ENCODE peak calls at places on chromosomes 1 and 21, in ten cellular contexts. One of them, this sample, is unnamed.

GRCh38 chr1:157176591-157177121 is 38.5 kb upstream of the ETV3 start:
- DNase-seq in uterus: no peak
- DNase-seq in IMR-90: no peak
- DNase-seq in tibial nerve: no peak
- DNase-seq in fibroblast of lung: no peak
- DNase-seq in cardiac muscle cell: no peak
- DNase-seq in esophagus squamous epithelium: no peak
- DNase-seq in nephron progenitor cell: no peak
- DNase-seq in mammary epithelial cell: no peak
- DNase-seq in fibroblast of mammary gland: no peak
- DNase-seq in this sample: peak; percentile 25

GRCh38 chr1:156356875-156357534 is 12.0 kb upstream of the RHBG start:
- DNase-seq in uterus: no peak
- DNase-seq in IMR-90: no peak
- DNase-seq in tibial nerve: no peak
- DNase-seq in fibroblast of lung: no peak
- DNase-seq in cardiac muscle cell: no peak
- DNase-seq in esophagus squamous epithelium: no peak
- DNase-seq in nephron progenitor cell: peak; percentile 77
- DNase-seq in mammary epithelial cell: peak; percentile 61
- DNase-seq in fibroblast of mammary gland: no peak
- DNase-seq in this sample: peak; percentile 73

GRCh38 chr1:36653850-36654249 is 171.1 kb upstream of the CSF3R start:
- DNase-seq in uterus: no peak
- DNase-seq in IMR-90: peak; percentile 3
- DNase-seq in tibial nerve: peak; percentile 25
- DNase-seq in fibroblast of lung: peak; percentile 8
- DNase-seq in cardiac muscle cell: peak; percentile 82
- DNase-seq in esophagus squamous epithelium: no peak
- DNase-seq in nephron progenitor cell: no peak
- DNase-seq in mammary epithelial cell: peak; percentile 46
- DNase-seq in fibroblast of mammary gland: peak; percentile 7
- DNase-seq in this sample: no peak

GRCh38 chr21:14453964-14454641 is 71.2 kb upstream of the HSPA13 start:
- DNase-seq in uterus: no peak
- DNase-seq in IMR-90: no peak
- DNase-seq in tibial nerve: no peak
- DNase-seq in fibroblast of lung: no peak
- DNase-seq in cardiac muscle cell: no peak
- DNase-seq in esophagus squamous epithelium: no peak
- DNase-seq in nephron progenitor cell: no peak
- DNase-seq in mammary epithelial cell: no peak
- DNase-seq in fibroblast of mammary gland: no peak
- DNase-seq in this sample: no peak

GRCh38 chr1:184315254-184315653 is 71.6 kb upstream of the C1orf21 start:
- DNase-seq in uterus: no peak
- DNase-seq in IMR-90: peak; percentile 29
- DNase-seq in tibial nerve: no peak
- DNase-seq in fibroblast of lung: peak; percentile 14
- DNase-seq in cardiac muscle cell: peak; percentile 61
- DNase-seq in esophagus squamous epithelium: no peak
- DNase-seq in nephron progenitor cell: no peak
- DNase-seq in mammary epithelial cell: no peak
- DNase-seq in fibroblast of mammary gland: peak; percentile 62
- DNase-seq in this sample: no peak

GRCh38 chr1:26949926-26950319 is 10.3 kb downstream of the KDF1 start:
- DNase-seq in uterus: no peak
- DNase-seq in IMR-90: no peak
- DNase-seq in tibial nerve: no peak
- DNase-seq in fibroblast of lung: no peak
- DNase-seq in cardiac muscle cell: no peak
- DNase-seq in esophagus squamous epithelium: no peak
- DNase-seq in nephron progenitor cell: no peak
- DNase-seq in mammary epithelial cell: peak; percentile 26
- DNase-seq in fibroblast of mammary gland: no peak
- DNase-seq in this sample: no peak

GRCh38 chr21:34808569-34809204 is 139.9 kb downstream of the CLIC6 start:
- DNase-seq in uterus: no peak
- DNase-seq in IMR-90: peak; percentile 88
- DNase-seq in tibial nerve: no peak
- DNase-seq in fibroblast of lung: peak; percentile 90
- DNase-seq in cardiac muscle cell: peak; percentile 62
- DNase-seq in esophagus squamous epithelium: no peak
- DNase-seq in nephron progenitor cell: no peak
- DNase-seq in mammary epithelial cell: peak; percentile 77
- DNase-seq in fibroblast of mammary gland: peak; percentile 98
- DNase-seq in this sample: no peak

GRCh38 chr21:38760017-38760761 is 45.5 kb upstream of the ETS2 start:
- DNase-seq in uterus: no peak
- DNase-seq in IMR-90: peak; percentile 52
- DNase-seq in tibial nerve: no peak
- DNase-seq in fibroblast of lung: peak; percentile 77
- DNase-seq in cardiac muscle cell: peak; percentile 86
- DNase-seq in esophagus squamous epithelium: no peak
- DNase-seq in nephron progenitor cell: no peak
- DNase-seq in mammary epithelial cell: no peak
- DNase-seq in fibroblast of mammary gland: peak; percentile 38
- DNase-seq in this sample: no peak

GRCh38 chr1:230589951-230590350 is 52.3 kb upstream of the COG2 start:
- DNase-seq in uterus: no peak
- DNase-seq in IMR-90: no peak
- DNase-seq in tibial nerve: no peak
- DNase-seq in fibroblast of lung: no peak
- DNase-seq in cardiac muscle cell: no peak
- DNase-seq in esophagus squamous epithelium: no peak
- DNase-seq in nephron progenitor cell: no peak
- DNase-seq in mammary epithelial cell: no peak
- DNase-seq in fibroblast of mammary gland: no peak
- DNase-seq in this sample: no peak

GRCh38 chr1:183589836-183590224 is 429 bp downstream of the NCF2 start:
- DNase-seq in uterus: no peak
- DNase-seq in IMR-90: no peak
- DNase-seq in tibial nerve: no peak
- DNase-seq in fibroblast of lung: no peak
- DNase-seq in cardiac muscle cell: no peak
- DNase-seq in esophagus squamous epithelium: no peak
- DNase-seq in nephron progenitor cell: no peak
- DNase-seq in mammary epithelial cell: no peak
- DNase-seq in fibroblast of mammary gland: no peak
- DNase-seq in this sample: peak; percentile 53

GRCh38 chr1:236502972-236503639 is 20.7 kb upstream of the LGALS8 start:
- DNase-seq in uterus: peak; percentile 16
- DNase-seq in IMR-90: peak; percentile 78
- DNase-seq in tibial nerve: no peak
- DNase-seq in fibroblast of lung: peak; percentile 82
- DNase-seq in cardiac muscle cell: peak; percentile 89
- DNase-seq in esophagus squamous epithelium: no peak
- DNase-seq in nephron progenitor cell: peak; percentile 56
- DNase-seq in mammary epithelial cell: peak; percentile 52
- DNase-seq in fibroblast of mammary gland: peak; percentile 58
- DNase-seq in this sample: no peak

GRCh38 chr1:107135466-107135865 is 5.4 kb upstream of the NTNG1 start:
- DNase-seq in uterus: no peak
- DNase-seq in IMR-90: peak; percentile 36
- DNase-seq in tibial nerve: no peak
- DNase-seq in fibroblast of lung: peak; percentile 57
- DNase-seq in cardiac muscle cell: peak; percentile 51
- DNase-seq in esophagus squamous epithelium: no peak
- DNase-seq in nephron progenitor cell: peak; percentile 83
- DNase-seq in mammary epithelial cell: peak; percentile 41
- DNase-seq in fibroblast of mammary gland: peak; percentile 49
- DNase-seq in this sample: peak; percentile 44

GRCh38 chr1:76239470-76239918 is 164.9 kb downstream of the ST6GALNAC3 start:
- DNase-seq in uterus: no peak
- DNase-seq in IMR-90: no peak
- DNase-seq in tibial nerve: no peak
- DNase-seq in fibroblast of lung: no peak
- DNase-seq in cardiac muscle cell: no peak
- DNase-seq in esophagus squamous epithelium: no peak
- DNase-seq in nephron progenitor cell: no peak
- DNase-seq in mammary epithelial cell: no peak
- DNase-seq in fibroblast of mammary gland: no peak
- DNase-seq in this sample: no peak

GRCh38 chr1:19220080-19220846 is 10.2 kb upstream of the UBR4 start:
- DNase-seq in uterus: no peak
- DNase-seq in IMR-90: no peak
- DNase-seq in tibial nerve: no peak
- DNase-seq in fibroblast of lung: no peak
- DNase-seq in cardiac muscle cell: no peak
- DNase-seq in esophagus squamous epithelium: no peak
- DNase-seq in nephron progenitor cell: no peak
- DNase-seq in mammary epithelial cell: no peak
- DNase-seq in fibroblast of mammary gland: peak; percentile 6
- DNase-seq in this sample: no peak

GRCh38 chr1:25641931-25642611 is 25.5 kb downstream of the MAN1C1 start:
- DNase-seq in uterus: peak; percentile 38
- DNase-seq in IMR-90: peak; percentile 67
- DNase-seq in tibial nerve: no peak
- DNase-seq in fibroblast of lung: peak; percentile 44
- DNase-seq in cardiac muscle cell: peak; percentile 76
- DNase-seq in esophagus squamous epithelium: no peak
- DNase-seq in nephron progenitor cell: no peak
- DNase-seq in mammary epithelial cell: peak; percentile 5
- DNase-seq in fibroblast of mammary gland: peak; percentile 79
- DNase-seq in this sample: no peak

GRCh38 chr21:34877485-34878128 is 171.5 kb downstream of the RUNX1 start:
- DNase-seq in uterus: no peak
- DNase-seq in IMR-90: no peak
- DNase-seq in tibial nerve: no peak
- DNase-seq in fibroblast of lung: no peak
- DNase-seq in cardiac muscle cell: no peak
- DNase-seq in esophagus squamous epithelium: no peak
- DNase-seq in nephron progenitor cell: no peak
- DNase-seq in mammary epithelial cell: no peak
- DNase-seq in fibroblast of mammary gland: no peak
- DNase-seq in this sample: no peak

GRCh38 chr1:198756470-198756869 is 117.6 kb downstream of the PTPRC start:
- DNase-seq in uterus: no peak
- DNase-seq in IMR-90: peak; percentile 36
- DNase-seq in tibial nerve: no peak
- DNase-seq in fibroblast of lung: no peak
- DNase-seq in cardiac muscle cell: peak; percentile 55
- DNase-seq in esophagus squamous epithelium: no peak
- DNase-seq in nephron progenitor cell: no peak
- DNase-seq in mammary epithelial cell: no peak
- DNase-seq in fibroblast of mammary gland: peak; percentile 51
- DNase-seq in this sample: no peak
- TF ChIP-seq CTCF in uterus: no peak
- TF ChIP-seq CTCF in IMR-90: peak; percentile 49
- TF ChIP-seq CTCF in tibial nerve: no peak
- TF ChIP-seq CTCF in fibroblast of lung: no peak
- TF ChIP-seq CTCF in cardiac muscle cell: peak; percentile 29
- TF ChIP-seq CTCF in esophagus squamous epithelium: peak; percentile 8
- TF ChIP-seq CTCF in nephron progenitor cell: no peak
- TF ChIP-seq CTCF in mammary epithelial cell: peak; percentile 27
- TF ChIP-seq CTCF in fibroblast of mammary gland: peak; percentile 25
- TF ChIP-seq CTCF in this sample: no peak

DNA sequence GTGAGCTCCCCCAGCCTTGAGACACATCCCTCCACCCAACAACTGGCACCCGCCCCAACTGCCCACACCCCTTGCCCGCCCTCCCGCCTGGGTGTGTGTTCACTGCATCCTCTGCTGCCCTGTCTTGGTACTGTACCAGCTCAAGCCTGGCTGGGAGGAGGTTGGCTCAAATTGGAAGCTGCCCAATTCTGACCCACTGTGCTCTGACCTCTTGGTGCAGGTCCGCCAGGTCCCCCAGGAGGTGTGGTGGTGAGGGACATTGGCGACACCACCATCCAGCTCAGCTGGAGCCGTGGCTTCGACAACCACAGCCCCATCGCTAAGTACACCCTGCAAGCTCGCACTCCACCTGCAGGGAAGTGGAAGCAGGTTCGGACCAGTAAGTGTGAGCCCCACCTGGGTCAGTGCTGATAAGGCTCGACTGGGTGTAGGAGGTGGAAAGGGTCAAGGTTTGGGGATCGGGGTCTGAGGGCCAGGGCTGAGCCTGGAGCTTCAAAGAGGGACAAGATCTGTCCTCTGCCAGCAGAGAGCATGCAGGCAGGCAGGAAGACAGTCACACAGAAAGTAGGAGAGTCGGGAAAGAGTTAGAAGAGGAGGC is 17.9 kb downstream of the TMEM81 start:
- DNase-seq in uterus: no peak
- DNase-seq in IMR-90: no peak
- DNase-seq in tibial nerve: no peak
- DNase-seq in fibroblast of lung: no peak
- DNase-seq in cardiac muscle cell: no peak
- DNase-seq in esophagus squamous epithelium: no peak
- DNase-seq in nephron progenitor cell: no peak
- DNase-seq in mammary epithelial cell: no peak
- DNase-seq in fibroblast of mammary gland: no peak
- DNase-seq in this sample: no peak
- TF ChIP-seq CTCF in uterus: no peak
- TF ChIP-seq CTCF in IMR-90: peak; percentile 2
- TF ChIP-seq CTCF in tibial nerve: no peak
- TF ChIP-seq CTCF in fibroblast of lung: no peak
- TF ChIP-seq CTCF in cardiac muscle cell: peak; percentile 3
- TF ChIP-seq CTCF in esophagus squamous epithelium: no peak
- TF ChIP-seq CTCF in nephron progenitor cell: no peak
- TF ChIP-seq CTCF in mammary epithelial cell: no peak
- TF ChIP-seq CTCF in fibroblast of mammary gland: no peak
- TF ChIP-seq CTCF in this sample: no peak

DNA sequence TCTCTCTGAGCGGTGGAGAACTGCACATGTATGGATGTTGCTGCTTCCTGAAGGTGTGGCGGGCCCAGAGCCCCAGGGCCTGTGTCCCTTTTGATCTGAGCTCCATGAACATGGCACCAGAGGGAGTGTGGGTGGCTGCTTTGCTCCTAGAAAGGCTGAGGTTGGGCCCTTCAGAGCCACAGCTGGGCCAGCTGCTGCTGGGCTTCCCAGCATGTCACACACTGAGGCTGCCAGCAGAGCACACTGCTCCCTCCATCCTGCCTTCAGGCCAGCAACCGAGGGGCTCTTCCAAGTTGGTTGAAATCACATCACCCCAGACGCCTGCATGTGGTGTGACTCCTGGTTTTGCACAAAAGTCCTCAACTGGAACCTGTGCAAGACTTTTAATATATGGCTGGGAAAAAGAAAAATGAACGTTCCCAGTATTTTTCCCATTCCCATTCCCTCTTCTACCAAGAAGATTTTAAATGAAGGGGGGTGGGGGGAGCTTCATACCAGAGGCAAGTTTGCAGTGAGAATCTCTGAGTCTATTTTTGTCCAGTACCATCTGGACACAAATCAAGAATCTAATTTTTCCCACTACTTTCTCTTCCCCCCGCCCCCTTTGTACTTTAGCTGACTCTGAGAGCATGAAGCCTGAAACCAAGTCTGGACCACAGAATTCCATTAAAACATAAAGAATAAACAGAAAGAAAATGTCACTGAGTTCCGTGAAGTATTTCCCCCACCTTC is 26.2 kb upstream of the NGF start:
- DNase-seq in uterus: peak; percentile 58
- DNase-seq in IMR-90: peak; percentile 85
- DNase-seq in tibial nerve: no peak
- DNase-seq in fibroblast of lung: peak; percentile 90
- DNase-seq in cardiac muscle cell: peak; percentile 52
- DNase-seq in esophagus squamous epithelium: no peak
- DNase-seq in nephron progenitor cell: no peak
- DNase-seq in mammary epithelial cell: no peak
- DNase-seq in fibroblast of mammary gland: peak; percentile 11
- DNase-seq in this sample: no peak
- TF ChIP-seq CTCF in uterus: no peak
- TF ChIP-seq CTCF in IMR-90: no peak
- TF ChIP-seq CTCF in tibial nerve: no peak
- TF ChIP-seq CTCF in fibroblast of lung: no peak
- TF ChIP-seq CTCF in cardiac muscle cell: no peak
- TF ChIP-seq CTCF in esophagus squamous epithelium: no peak
- TF ChIP-seq CTCF in nephron progenitor cell: no peak
- TF ChIP-seq CTCF in mammary epithelial cell: no peak
- TF ChIP-seq CTCF in fibroblast of mammary gland: no peak
- TF ChIP-seq CTCF in this sample: no peak

GRCh38 chr1:56780832-56781231 is 38.4 kb downstream of the FYB2 start:
- DNase-seq in uterus: no peak
- DNase-seq in IMR-90: no peak
- DNase-seq in tibial nerve: no peak
- DNase-seq in fibroblast of lung: no peak
- DNase-seq in cardiac muscle cell: no peak
- DNase-seq in esophagus squamous epithelium: no peak
- DNase-seq in nephron progenitor cell: no peak
- DNase-seq in mammary epithelial cell: no peak
- DNase-seq in fibroblast of mammary gland: no peak
- DNase-seq in this sample: no peak
- TF ChIP-seq CTCF in uterus: no peak
- TF ChIP-seq CTCF in IMR-90: no peak
- TF ChIP-seq CTCF in tibial nerve: no peak
- TF ChIP-seq CTCF in fibroblast of lung: no peak
- TF ChIP-seq CTCF in cardiac muscle cell: no peak
- TF ChIP-seq CTCF in esophagus squamous epithelium: no peak
- TF ChIP-seq CTCF in nephron progenitor cell: no peak
- TF ChIP-seq CTCF in mammary epithelial cell: no peak
- TF ChIP-seq CTCF in fibroblast of mammary gland: no peak
- TF ChIP-seq CTCF in this sample: no peak

This sample was measured in GM20000.